ENCODE peak calls at places on chromosomes 12 and 14, in four cellular contexts. One of them, this sample, is unnamed.

GRCh38 chr12:111799758-111800157 is 33.0 kb downstream of the ALDH2 start:
- DNase-seq in HepG2: no peak
- DNase-seq in WTC11: no peak
- DNase-seq in SK-N-SH: no peak
- DNase-seq in this sample: no peak

GRCh38 chr14:58864751-58865519 is 227.2 kb downstream of the DACT1 start:
- DNase-seq in HepG2: no peak
- DNase-seq in SK-N-SH: peak; percentile 50
- DNase-seq in WTC11: no peak
- DNase-seq in this sample: no peak

GRCh38 chr12:98796745-98797144 is 151.7 kb downstream of the APAF1 start:
- DNase-seq in WTC11: no peak
- DNase-seq in SK-N-SH: peak; percentile 25
- DNase-seq in HepG2: no peak
- DNase-seq in this sample: no peak

GRCh38 chr12:88339254-88339949 is 197.3 kb downstream of the TMTC3 start:
- DNase-seq in HepG2: no peak
- DNase-seq in WTC11: no peak
- DNase-seq in SK-N-SH: no peak
- DNase-seq in this sample: no peak

GRCh38 chr14:35355981-35356839 is 48.3 kb downstream of the NFKBIA start:
- DNase-seq in HepG2: peak; percentile 91
- DNase-seq in WTC11: no peak
- DNase-seq in SK-N-SH: no peak
- DNase-seq in this sample: peak; percentile 35

GRCh38 chr12:32542550-32543229 is 136.4 kb upstream of the DNM1L start:
- DNase-seq in WTC11: no peak
- DNase-seq in HepG2: no peak
- DNase-seq in SK-N-SH: no peak
- DNase-seq in this sample: no peak

GRCh38 chr14:21275261-21275858 is 4.5 kb upstream of the RPGRIP1 start:
- DNase-seq in SK-N-SH: no peak
- DNase-seq in HepG2: no peak
- DNase-seq in WTC11: no peak
- DNase-seq in this sample: no peak

GRCh38 chr12:26523708-26524150 is 309.3 kb downstream of the ITPR2 start:
- DNase-seq in HepG2: no peak
- DNase-seq in SK-N-SH: peak; percentile 67
- DNase-seq in WTC11: no peak
- DNase-seq in this sample: no peak

GRCh38 chr14:98871796-98872195 is 400.2 kb downstream of the BCL11B start:
- DNase-seq in HepG2: no peak
- DNase-seq in SK-N-SH: no peak
- DNase-seq in WTC11: no peak
- DNase-seq in this sample: no peak

GRCh38 chr14:97408937-97409860 is 612.0 kb downstream of the VRK1 start:
- DNase-seq in WTC11: no peak
- DNase-seq in SK-N-SH: no peak
- DNase-seq in HepG2: no peak
- DNase-seq in this sample: no peak

GRCh38 chr12:23113781-23114180 is 488.8 kb downstream of the ETNK1 start:
- DNase-seq in WTC11: no peak
- DNase-seq in HepG2: no peak
- DNase-seq in SK-N-SH: no peak
- DNase-seq in this sample: no peak

GRCh38 chr12:79983969-79984629 is 49.2 kb upstream of the PPP1R12A start:
- DNase-seq in HepG2: no peak
- DNase-seq in WTC11: no peak
- DNase-seq in SK-N-SH: no peak
- DNase-seq in this sample: no peak

GRCh38 chr12:93783827-93784226 is 106.7 kb downstream of the CRADD start:
- DNase-seq in WTC11: no peak
- DNase-seq in SK-N-SH: peak; percentile 39
- DNase-seq in HepG2: no peak
- DNase-seq in this sample: no peak

GRCh38 chr14:77208266-77208978 is 26.8 kb downstream of the TMEM63C start:
- DNase-seq in WTC11: peak; percentile 85
- DNase-seq in HepG2: peak; percentile 32
- DNase-seq in SK-N-SH: peak; percentile 39
- DNase-seq in this sample: peak; percentile 63

GRCh38 chr14:65230287-65230728 is 128.0 kb upstream of the MAX start:
- DNase-seq in HepG2: peak; percentile 96
- DNase-seq in WTC11: no peak
- DNase-seq in SK-N-SH: peak; percentile 68
- DNase-seq in this sample: peak; percentile 36

GRCh38 chr12:82593901-82594396 is 92.8 kb upstream of the TMTC2 start:
- DNase-seq in HepG2: no peak
- DNase-seq in SK-N-SH: no peak
- DNase-seq in WTC11: no peak
- DNase-seq in this sample: no peak

GRCh38 chr12:25071366-25071765 is 122.5 kb upstream of the BCAT1 start:
- DNase-seq in WTC11: no peak
- DNase-seq in SK-N-SH: no peak
- DNase-seq in HepG2: no peak
- DNase-seq in this sample: no peak

GRCh38 chr12:30753761-30754382 is 879 bp downstream of the CAPRIN2 start:
- DNase-seq in WTC11: no peak
- DNase-seq in SK-N-SH: peak; percentile 20
- DNase-seq in HepG2: no peak
- DNase-seq in this sample: no peak

GRCh38 chr12:58833844-58834243 is 86.5 kb downstream of the LRIG3 start:
- DNase-seq in SK-N-SH: no peak
- DNase-seq in WTC11: no peak
- DNase-seq in HepG2: no peak
- DNase-seq in this sample: no peak

GRCh38 chr14:89911018-89911919 is 43.3 kb downstream of the EFCAB11 start:
- DNase-seq in WTC11: peak; percentile 29
- DNase-seq in HepG2: peak; percentile 91
- DNase-seq in SK-N-SH: no peak
- DNase-seq in this sample: no peak

GRCh38 chr14:82075566-82075965 is 541.9 kb upstream of the SEL1L start:
- DNase-seq in WTC11: peak; percentile 84
- DNase-seq in SK-N-SH: no peak
- DNase-seq in HepG2: no peak
- DNase-seq in this sample: peak; percentile 11

GRCh38 chr12:57896437-57897201 is 44.7 kb upstream of the ATP23 start:
- DNase-seq in HepG2: no peak
- DNase-seq in WTC11: peak; percentile 70
- DNase-seq in SK-N-SH: peak; percentile 82
- DNase-seq in this sample: no peak

GRCh38 chr14:76930549-76930948 is 98.0 kb downstream of the IRF2BPL start:
- DNase-seq in SK-N-SH: no peak
- DNase-seq in WTC11: no peak
- DNase-seq in HepG2: no peak
- DNase-seq in this sample: no peak

GRCh38 chr14:59360923-59361794 is 104.0 kb downstream of the GPR135 start:
- DNase-seq in HepG2: peak; percentile 59
- DNase-seq in WTC11: no peak
- DNase-seq in SK-N-SH: peak; percentile 62
- DNase-seq in this sample: peak; percentile 83

GRCh38 chr12:86158956-86159355 is 97.2 kb downstream of the MGAT4C start:
- DNase-seq in HepG2: no peak
- DNase-seq in SK-N-SH: no peak
- DNase-seq in WTC11: no peak
- DNase-seq in this sample: no peak

GRCh38 chr12:132560421-132560830 is 50.0 kb downstream of the LRCOL1 start:
- DNase-seq in HepG2: no peak
- DNase-seq in SK-N-SH: peak; percentile 82
- DNase-seq in WTC11: peak; percentile 49
- DNase-seq in this sample: peak; percentile 84

GRCh38 chr12:24821691-24822090 is 127.2 kb downstream of the BCAT1 start:
- DNase-seq in HepG2: no peak
- DNase-seq in WTC11: no peak
- DNase-seq in SK-N-SH: no peak
- DNase-seq in this sample: no peak

GRCh38 chr12:47014474-47014873 is 64.9 kb upstream of the PCED1B start:
- DNase-seq in HepG2: no peak
- DNase-seq in SK-N-SH: no peak
- DNase-seq in WTC11: no peak
- DNase-seq in this sample: no peak

GRCh38 chr14:92964124-92965109 is 41.5 kb downstream of the CHGA start:
- DNase-seq in HepG2: no peak
- DNase-seq in SK-N-SH: peak; percentile 77
- DNase-seq in WTC11: no peak
- DNase-seq in this sample: no peak

GRCh38 chr12:53484686-53485567 is 14.3 kb downstream of the MAP3K12 start:
- DNase-seq in SK-N-SH: no peak
- DNase-seq in HepG2: no peak
- DNase-seq in WTC11: no peak
- DNase-seq in this sample: no peak

GRCh38 chr14:35305633-35306032 is 13.5 kb downstream of the PSMA6 start:
- DNase-seq in HepG2: no peak
- DNase-seq in SK-N-SH: no peak
- DNase-seq in WTC11: no peak
- DNase-seq in this sample: no peak

GRCh38 chr14:84885061-84885460 is 644.9 kb upstream of the FLRT2 start:
- DNase-seq in HepG2: no peak
- DNase-seq in SK-N-SH: no peak
- DNase-seq in WTC11: no peak
- DNase-seq in this sample: no peak

GRCh38 chr14:77458249-77458950 is 507 bp downstream of the AHSA1 start:
- DNase-seq in SK-N-SH: peak; percentile 59
- DNase-seq in WTC11: peak; percentile 32
- DNase-seq in HepG2: peak; percentile 40
- DNase-seq in this sample: peak; percentile 78

GRCh38 chr14:74478996-74479635 is 14.0 kb downstream of the NPC2 start:
- DNase-seq in HepG2: peak; percentile 13
- DNase-seq in WTC11: no peak
- DNase-seq in SK-N-SH: peak; percentile 67
- DNase-seq in this sample: no peak
- TF ChIP-seq FOXJ3 in HepG2: no peak
- TF ChIP-seq FOXJ3 in WTC11: no peak
- TF ChIP-seq FOXJ3 in SK-N-SH: no peak
- TF ChIP-seq FOXJ3 in this sample: no peak

GRCh38 chr14:102822311-102822863 is 45.1 kb downstream of the TRAF3 start:
- DNase-seq in HepG2: no peak
- DNase-seq in WTC11: no peak
- DNase-seq in SK-N-SH: no peak
- DNase-seq in this sample: no peak
- TF ChIP-seq FOXJ3 in HepG2: no peak
- TF ChIP-seq FOXJ3 in WTC11: no peak
- TF ChIP-seq FOXJ3 in SK-N-SH: no peak
- TF ChIP-seq FOXJ3 in this sample: no peak

DNA sequence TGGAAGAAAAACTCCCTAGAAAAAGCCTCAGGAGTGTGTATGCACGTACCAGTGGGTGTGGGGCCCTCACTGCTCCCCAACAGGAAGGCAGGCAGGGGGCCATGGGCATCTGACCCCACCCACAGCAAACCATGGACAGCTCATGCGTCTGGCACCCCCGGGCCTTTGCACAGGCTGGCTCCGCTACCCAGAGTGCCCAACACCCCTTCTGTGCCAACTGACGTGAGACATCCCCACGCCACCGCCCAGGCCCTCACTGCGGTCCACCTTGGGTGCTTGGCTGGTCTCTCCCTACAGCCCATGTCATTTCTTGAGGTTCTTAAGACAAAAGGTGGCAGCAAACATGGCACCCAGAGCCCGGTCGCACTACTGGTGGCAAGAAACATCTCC is 91.4 kb downstream of the NCOR2 start:
- DNase-seq in WTC11: no peak
- DNase-seq in SK-N-SH: no peak
- DNase-seq in HepG2: no peak
- DNase-seq in this sample: no peak
- TF ChIP-seq FOXJ3 in WTC11: no peak
- TF ChIP-seq FOXJ3 in SK-N-SH: no peak
- TF ChIP-seq FOXJ3 in HepG2: no peak
- TF ChIP-seq FOXJ3 in this sample: no peak

GRCh38 chr14:100892496-100893227 is 10.9 kb downstream of the RTL1 start:
- DNase-seq in WTC11: peak; percentile 2
- DNase-seq in HepG2: no peak
- DNase-seq in SK-N-SH: no peak
- DNase-seq in this sample: no peak
- TF ChIP-seq FOXJ3 in WTC11: no peak
- TF ChIP-seq FOXJ3 in HepG2: no peak
- TF ChIP-seq FOXJ3 in SK-N-SH: no peak
- TF ChIP-seq FOXJ3 in this sample: no peak

GRCh38 chr14:24150993-24151392 is 3.7 kb downstream of the RNF31 start:
- DNase-seq in WTC11: no peak
- DNase-seq in SK-N-SH: no peak
- DNase-seq in HepG2: no peak
- DNase-seq in this sample: no peak
- TF ChIP-seq FOXJ3 in WTC11: no peak
- TF ChIP-seq FOXJ3 in SK-N-SH: no peak
- TF ChIP-seq FOXJ3 in HepG2: no peak
- TF ChIP-seq FOXJ3 in this sample: no peak

GRCh38 chr12:121709478-121709890 is 3.1 kb upstream of the TMEM120B start:
- DNase-seq in SK-N-SH: no peak
- DNase-seq in HepG2: peak; percentile 54
- DNase-seq in WTC11: no peak
- DNase-seq in this sample: no peak

GRCh38 chr12:121713257-121714155 is 954 bp downstream of the TMEM120B start:
- DNase-seq in SK-N-SH: no peak
- DNase-seq in WTC11: no peak
- DNase-seq in HepG2: no peak
- DNase-seq in this sample: peak; percentile 63

GRCh38 chr12:121715862-121716435 is 3.4 kb downstream of the TMEM120B start:
- DNase-seq in SK-N-SH: no peak
- DNase-seq in WTC11: no peak
- DNase-seq in HepG2: no peak
- DNase-seq in this sample: no peak

GRCh38 chr12:121711925-121712461 is 559 bp upstream of the TMEM120B start:
- DNase-seq in HepG2: peak; percentile 35
- DNase-seq in SK-N-SH: no peak
- DNase-seq in WTC11: peak; percentile 28
- DNase-seq in this sample: no peak

DNA sequence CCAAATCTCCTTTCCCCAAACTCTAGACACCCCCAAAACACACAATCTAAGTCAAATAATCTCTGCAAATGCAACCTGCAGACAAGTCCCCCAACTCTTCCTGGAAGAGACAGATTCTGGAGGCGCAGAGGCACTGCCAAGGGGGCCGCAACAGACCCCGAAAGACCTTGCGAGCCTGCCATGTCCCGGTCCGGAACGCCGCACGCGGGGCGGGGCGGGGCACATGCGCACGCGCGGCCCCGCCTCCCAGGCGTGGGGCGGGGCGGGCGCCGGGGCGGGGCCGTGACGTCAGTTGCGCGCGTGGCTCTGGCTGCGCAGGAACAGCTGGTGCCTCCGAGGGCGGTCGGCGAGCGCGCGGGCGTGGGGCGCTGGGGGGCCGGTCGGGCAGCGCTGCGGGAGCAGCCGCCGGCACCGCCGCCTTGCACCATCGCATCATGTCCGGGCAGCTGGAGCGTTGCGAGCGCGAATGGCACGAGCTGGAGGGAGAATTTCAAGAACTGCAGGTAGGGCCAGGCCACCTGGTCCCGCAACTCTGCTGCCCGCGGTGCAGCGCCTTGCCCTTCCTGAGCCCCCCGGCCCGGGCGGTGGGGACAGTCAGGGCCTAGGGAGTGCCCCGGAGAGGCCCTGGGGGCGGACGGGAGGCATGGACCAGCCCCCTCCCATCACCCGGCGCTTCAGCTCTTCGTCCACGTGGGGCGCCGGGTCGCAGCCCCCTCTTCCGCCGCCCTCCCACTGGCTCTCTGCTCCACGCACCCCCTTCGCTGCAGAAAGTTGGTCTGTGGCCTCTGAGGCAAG is at the start of gene TMEM120B:
- DNase-seq in HepG2: peak; percentile 37
- DNase-seq in WTC11: peak; percentile 71
- DNase-seq in SK-N-SH: peak; percentile 98
- DNase-seq in this sample: peak; percentile 93
- TF ChIP-seq FOXJ3 in HepG2: no peak
- TF ChIP-seq FOXJ3 in WTC11: no peak
- TF ChIP-seq FOXJ3 in SK-N-SH: no peak
- TF ChIP-seq FOXJ3 in this sample: no peak

GRCh38 chr14:23119362-23120327 is 590 bp upstream of the CEBPE start:
- DNase-seq in HepG2: no peak
- DNase-seq in SK-N-SH: no peak
- DNase-seq in WTC11: no peak
- DNase-seq in this sample: no peak
- TF ChIP-seq FOXJ3 in HepG2: no peak
- TF ChIP-seq FOXJ3 in SK-N-SH: no peak
- TF ChIP-seq FOXJ3 in WTC11: no peak
- TF ChIP-seq FOXJ3 in this sample: no peak